ENCODE peak calls at places on chromosomes 16 and 17, in nine cellular contexts. One of them, this sample, is unnamed.

GRCh38 chr16:76235426-76235825 is 41.8 kb upstream of the CNTNAP4 start:
- DNase-seq in stimulated activated CD4-positive, alpha-beta T cell treated with anti-CD3 and anti-CD28 coated beads, Interleukin-4, amount 100 ng/mL, for 48 hours: no peak
- DNase-seq in NCI-H774: no peak
- DNase-seq in skeletal muscle cell: no peak
- DNase-seq in activated naive CD4-positive, alpha-beta T cell treated with Interleukin-2 at 50 U/mL for 16 hours: no peak
- DNase-seq in NCI-H1436: no peak
- DNase-seq in naive B cell: no peak
- DNase-seq in hippocampal formation: no peak
- DNase-seq in epithelial cell of prostate: no peak
- DNase-seq in this sample: no peak

GRCh38 chr17:28978565-28978964 is 27.2 kb upstream of the PHF12 start:
- DNase-seq in stimulated activated CD4-positive, alpha-beta T cell treated with anti-CD3 and anti-CD28 coated beads, Interleukin-4, amount 100 ng/mL, for 48 hours: no peak
- DNase-seq in NCI-H774: no peak
- DNase-seq in skeletal muscle cell: no peak
- DNase-seq in activated naive CD4-positive, alpha-beta T cell treated with Interleukin-2 at 50 U/mL for 16 hours: no peak
- DNase-seq in NCI-H1436: no peak
- DNase-seq in naive B cell: no peak
- DNase-seq in hippocampal formation: no peak
- DNase-seq in epithelial cell of prostate: no peak
- DNase-seq in this sample: no peak

GRCh38 chr17:8701221-8701620 is 43.4 kb downstream of the CCDC42 start:
- DNase-seq in stimulated activated CD4-positive, alpha-beta T cell treated with anti-CD3 and anti-CD28 coated beads, Interleukin-4, amount 100 ng/mL, for 48 hours: no peak
- DNase-seq in NCI-H774: no peak
- DNase-seq in skeletal muscle cell: no peak
- DNase-seq in activated naive CD4-positive, alpha-beta T cell treated with Interleukin-2 at 50 U/mL for 16 hours: no peak
- DNase-seq in NCI-H1436: no peak
- DNase-seq in naive B cell: no peak
- DNase-seq in hippocampal formation: no peak
- DNase-seq in epithelial cell of prostate: no peak
- DNase-seq in this sample: no peak

GRCh38 chr17:63544467-63545301 is 5.6 kb upstream of the DCAF7 start:
- DNase-seq in stimulated activated CD4-positive, alpha-beta T cell treated with anti-CD3 and anti-CD28 coated beads, Interleukin-4, amount 100 ng/mL, for 48 hours: no peak
- DNase-seq in NCI-H774: no peak
- DNase-seq in skeletal muscle cell: no peak
- DNase-seq in activated naive CD4-positive, alpha-beta T cell treated with Interleukin-2 at 50 U/mL for 16 hours: no peak
- DNase-seq in NCI-H1436: no peak
- DNase-seq in naive B cell: no peak
- DNase-seq in hippocampal formation: no peak
- DNase-seq in epithelial cell of prostate: no peak
- DNase-seq in this sample: no peak

GRCh38 chr16:80527297-80527696 is 13.5 kb upstream of the DYNLRB2 start:
- DNase-seq in stimulated activated CD4-positive, alpha-beta T cell treated with anti-CD3 and anti-CD28 coated beads, Interleukin-4, amount 100 ng/mL, for 48 hours: peak
- DNase-seq in NCI-H774: no peak
- DNase-seq in skeletal muscle cell: no peak
- DNase-seq in activated naive CD4-positive, alpha-beta T cell treated with Interleukin-2 at 50 U/mL for 16 hours: peak
- DNase-seq in NCI-H1436: no peak
- DNase-seq in naive B cell: peak
- DNase-seq in hippocampal formation: no peak
- DNase-seq in epithelial cell of prostate: no peak
- DNase-seq in this sample: no peak

GRCh38 chr16:79008036-79008868 is 592.3 kb downstream of the MAF start:
- DNase-seq in stimulated activated CD4-positive, alpha-beta T cell treated with anti-CD3 and anti-CD28 coated beads, Interleukin-4, amount 100 ng/mL, for 48 hours: peak
- DNase-seq in NCI-H774: peak
- DNase-seq in skeletal muscle cell: no peak
- DNase-seq in activated naive CD4-positive, alpha-beta T cell treated with Interleukin-2 at 50 U/mL for 16 hours: peak
- DNase-seq in NCI-H1436: no peak
- DNase-seq in naive B cell: no peak
- DNase-seq in hippocampal formation: no peak
- DNase-seq in epithelial cell of prostate: no peak
- DNase-seq in this sample: no peak

GRCh38 chr17:77318491-77319210 is 177.9 kb downstream of the SEC14L1 start:
- DNase-seq in stimulated activated CD4-positive, alpha-beta T cell treated with anti-CD3 and anti-CD28 coated beads, Interleukin-4, amount 100 ng/mL, for 48 hours: no peak
- DNase-seq in NCI-H774: no peak
- DNase-seq in skeletal muscle cell: no peak
- DNase-seq in activated naive CD4-positive, alpha-beta T cell treated with Interleukin-2 at 50 U/mL for 16 hours: no peak
- DNase-seq in NCI-H1436: no peak
- DNase-seq in naive B cell: no peak
- DNase-seq in hippocampal formation: no peak
- DNase-seq in epithelial cell of prostate: no peak
- DNase-seq in this sample: no peak

GRCh38 chr17:80025140-80025539 is 10.5 kb downstream of the TBC1D16 start:
- DNase-seq in stimulated activated CD4-positive, alpha-beta T cell treated with anti-CD3 and anti-CD28 coated beads, Interleukin-4, amount 100 ng/mL, for 48 hours: no peak
- DNase-seq in NCI-H774: peak
- DNase-seq in skeletal muscle cell: no peak
- DNase-seq in activated naive CD4-positive, alpha-beta T cell treated with Interleukin-2 at 50 U/mL for 16 hours: no peak
- DNase-seq in NCI-H1436: no peak
- DNase-seq in naive B cell: no peak
- DNase-seq in hippocampal formation: no peak
- DNase-seq in epithelial cell of prostate: peak
- DNase-seq in this sample: no peak

GRCh38 chr17:39867891-39868553 is at the start of gene ZPBP2:
- DNase-seq in stimulated activated CD4-positive, alpha-beta T cell treated with anti-CD3 and anti-CD28 coated beads, Interleukin-4, amount 100 ng/mL, for 48 hours: peak
- DNase-seq in NCI-H774: no peak
- DNase-seq in skeletal muscle cell: no peak
- DNase-seq in activated naive CD4-positive, alpha-beta T cell treated with Interleukin-2 at 50 U/mL for 16 hours: peak
- DNase-seq in NCI-H1436: no peak
- DNase-seq in naive B cell: peak
- DNase-seq in hippocampal formation: no peak
- DNase-seq in epithelial cell of prostate: no peak
- DNase-seq in this sample: no peak

GRCh38 chr16:85355515-85355837 is 243.2 kb upstream of the CIBAR2 start:
- DNase-seq in stimulated activated CD4-positive, alpha-beta T cell treated with anti-CD3 and anti-CD28 coated beads, Interleukin-4, amount 100 ng/mL, for 48 hours: no peak
- DNase-seq in NCI-H774: no peak
- DNase-seq in skeletal muscle cell: no peak
- DNase-seq in activated naive CD4-positive, alpha-beta T cell treated with Interleukin-2 at 50 U/mL for 16 hours: no peak
- DNase-seq in NCI-H1436: no peak
- DNase-seq in naive B cell: no peak
- DNase-seq in hippocampal formation: no peak
- DNase-seq in epithelial cell of prostate: no peak
- DNase-seq in this sample: no peak

GRCh38 chr16:68335175-68335574 is 24.4 kb downstream of the PRMT7 start:
- DNase-seq in stimulated activated CD4-positive, alpha-beta T cell treated with anti-CD3 and anti-CD28 coated beads, Interleukin-4, amount 100 ng/mL, for 48 hours: no peak
- DNase-seq in NCI-H774: no peak
- DNase-seq in skeletal muscle cell: no peak
- DNase-seq in activated naive CD4-positive, alpha-beta T cell treated with Interleukin-2 at 50 U/mL for 16 hours: no peak
- DNase-seq in NCI-H1436: no peak
- DNase-seq in naive B cell: no peak
- DNase-seq in hippocampal formation: no peak
- DNase-seq in epithelial cell of prostate: no peak
- DNase-seq in this sample: no peak

GRCh38 chr16:375927-376816 is 5.6 kb downstream of the PGAP6 start:
- DNase-seq in stimulated activated CD4-positive, alpha-beta T cell treated with anti-CD3 and anti-CD28 coated beads, Interleukin-4, amount 100 ng/mL, for 48 hours: no peak
- DNase-seq in NCI-H774: no peak
- DNase-seq in skeletal muscle cell: no peak
- DNase-seq in activated naive CD4-positive, alpha-beta T cell treated with Interleukin-2 at 50 U/mL for 16 hours: no peak
- DNase-seq in NCI-H1436: no peak
- DNase-seq in naive B cell: no peak
- DNase-seq in hippocampal formation: no peak
- DNase-seq in epithelial cell of prostate: no peak
- DNase-seq in this sample: no peak

GRCh38 chr17:40467281-40467867 is 24.1 kb downstream of the IGFBP4 start:
- DNase-seq in stimulated activated CD4-positive, alpha-beta T cell treated with anti-CD3 and anti-CD28 coated beads, Interleukin-4, amount 100 ng/mL, for 48 hours: no peak
- DNase-seq in NCI-H774: no peak
- DNase-seq in skeletal muscle cell: no peak
- DNase-seq in activated naive CD4-positive, alpha-beta T cell treated with Interleukin-2 at 50 U/mL for 16 hours: no peak
- DNase-seq in NCI-H1436: no peak
- DNase-seq in naive B cell: no peak
- DNase-seq in hippocampal formation: no peak
- DNase-seq in epithelial cell of prostate: no peak
- DNase-seq in this sample: no peak

GRCh38 chr17:62718420-62718819 is 89.7 kb downstream of the MARCHF10 start:
- DNase-seq in stimulated activated CD4-positive, alpha-beta T cell treated with anti-CD3 and anti-CD28 coated beads, Interleukin-4, amount 100 ng/mL, for 48 hours: peak
- DNase-seq in NCI-H774: no peak
- DNase-seq in skeletal muscle cell: no peak
- DNase-seq in activated naive CD4-positive, alpha-beta T cell treated with Interleukin-2 at 50 U/mL for 16 hours: peak
- DNase-seq in NCI-H1436: no peak
- DNase-seq in naive B cell: no peak
- DNase-seq in hippocampal formation: no peak
- DNase-seq in epithelial cell of prostate: no peak
- DNase-seq in this sample: no peak

GRCh38 chr17:17493249-17493985 is 2.8 kb downstream of the RASD1 start:
- DNase-seq in stimulated activated CD4-positive, alpha-beta T cell treated with anti-CD3 and anti-CD28 coated beads, Interleukin-4, amount 100 ng/mL, for 48 hours: no peak
- DNase-seq in NCI-H774: no peak
- DNase-seq in skeletal muscle cell: no peak
- DNase-seq in activated naive CD4-positive, alpha-beta T cell treated with Interleukin-2 at 50 U/mL for 16 hours: no peak
- DNase-seq in NCI-H1436: no peak
- DNase-seq in naive B cell: no peak
- DNase-seq in hippocampal formation: no peak
- DNase-seq in epithelial cell of prostate: no peak
- DNase-seq in this sample: no peak

GRCh38 chr17:81650951-81651350 is 5.4 kb downstream of the PDE6G start:
- DNase-seq in stimulated activated CD4-positive, alpha-beta T cell treated with anti-CD3 and anti-CD28 coated beads, Interleukin-4, amount 100 ng/mL, for 48 hours: no peak
- DNase-seq in NCI-H774: no peak
- DNase-seq in skeletal muscle cell: no peak
- DNase-seq in activated naive CD4-positive, alpha-beta T cell treated with Interleukin-2 at 50 U/mL for 16 hours: no peak
- DNase-seq in NCI-H1436: no peak
- DNase-seq in naive B cell: no peak
- DNase-seq in hippocampal formation: no peak
- DNase-seq in epithelial cell of prostate: no peak
- DNase-seq in this sample: no peak

GRCh38 chr17:62963296-62963695 is 2.7 kb upstream of the TANC2 start:
- DNase-seq in stimulated activated CD4-positive, alpha-beta T cell treated with anti-CD3 and anti-CD28 coated beads, Interleukin-4, amount 100 ng/mL, for 48 hours: no peak
- DNase-seq in NCI-H774: no peak
- DNase-seq in skeletal muscle cell: peak
- DNase-seq in activated naive CD4-positive, alpha-beta T cell treated with Interleukin-2 at 50 U/mL for 16 hours: no peak
- DNase-seq in NCI-H1436: no peak
- DNase-seq in naive B cell: no peak
- DNase-seq in hippocampal formation: no peak
- DNase-seq in epithelial cell of prostate: peak
- DNase-seq in this sample: peak

GRCh38 chr16:10878644-10879498 is 1.9 kb downstream of the CIITA start:
- DNase-seq in stimulated activated CD4-positive, alpha-beta T cell treated with anti-CD3 and anti-CD28 coated beads, Interleukin-4, amount 100 ng/mL, for 48 hours: no peak
- DNase-seq in NCI-H774: no peak
- DNase-seq in skeletal muscle cell: no peak
- DNase-seq in activated naive CD4-positive, alpha-beta T cell treated with Interleukin-2 at 50 U/mL for 16 hours: peak
- DNase-seq in NCI-H1436: no peak
- DNase-seq in naive B cell: peak
- DNase-seq in hippocampal formation: no peak
- DNase-seq in epithelial cell of prostate: no peak
- DNase-seq in this sample: no peak

GRCh38 chr16:10466313-10466712 is 80.5 kb downstream of the ATF7IP2 start:
- DNase-seq in stimulated activated CD4-positive, alpha-beta T cell treated with anti-CD3 and anti-CD28 coated beads, Interleukin-4, amount 100 ng/mL, for 48 hours: no peak
- DNase-seq in NCI-H774: no peak
- DNase-seq in skeletal muscle cell: no peak
- DNase-seq in activated naive CD4-positive, alpha-beta T cell treated with Interleukin-2 at 50 U/mL for 16 hours: no peak
- DNase-seq in NCI-H1436: no peak
- DNase-seq in naive B cell: no peak
- DNase-seq in hippocampal formation: no peak
- DNase-seq in epithelial cell of prostate: no peak
- DNase-seq in this sample: no peak

GRCh38 chr17:61285483-61286320 is 113.9 kb upstream of the TBX2 start:
- DNase-seq in stimulated activated CD4-positive, alpha-beta T cell treated with anti-CD3 and anti-CD28 coated beads, Interleukin-4, amount 100 ng/mL, for 48 hours: peak
- DNase-seq in NCI-H774: no peak
- DNase-seq in skeletal muscle cell: peak
- DNase-seq in activated naive CD4-positive, alpha-beta T cell treated with Interleukin-2 at 50 U/mL for 16 hours: no peak
- DNase-seq in NCI-H1436: no peak
- DNase-seq in naive B cell: no peak
- DNase-seq in hippocampal formation: no peak
- DNase-seq in epithelial cell of prostate: peak
- DNase-seq in this sample: no peak

GRCh38 chr16:30972872-30973271 is 12.1 kb upstream of the HSD3B7 start:
- DNase-seq in stimulated activated CD4-positive, alpha-beta T cell treated with anti-CD3 and anti-CD28 coated beads, Interleukin-4, amount 100 ng/mL, for 48 hours: no peak
- DNase-seq in NCI-H774: no peak
- DNase-seq in skeletal muscle cell: no peak
- DNase-seq in activated naive CD4-positive, alpha-beta T cell treated with Interleukin-2 at 50 U/mL for 16 hours: no peak
- DNase-seq in NCI-H1436: no peak
- DNase-seq in naive B cell: no peak
- DNase-seq in hippocampal formation: no peak
- DNase-seq in epithelial cell of prostate: no peak
- DNase-seq in this sample: no peak

GRCh38 chr17:60135951-60136666 is 13.7 kb upstream of the CA4 start:
- DNase-seq in stimulated activated CD4-positive, alpha-beta T cell treated with anti-CD3 and anti-CD28 coated beads, Interleukin-4, amount 100 ng/mL, for 48 hours: no peak
- DNase-seq in NCI-H774: no peak
- DNase-seq in skeletal muscle cell: no peak
- DNase-seq in activated naive CD4-positive, alpha-beta T cell treated with Interleukin-2 at 50 U/mL for 16 hours: no peak
- DNase-seq in NCI-H1436: no peak
- DNase-seq in naive B cell: no peak
- DNase-seq in hippocampal formation: no peak
- DNase-seq in epithelial cell of prostate: no peak
- DNase-seq in this sample: no peak

GRCh38 chr17:27520571-27521185 is 64.4 kb downstream of the KSR1 start:
- DNase-seq in stimulated activated CD4-positive, alpha-beta T cell treated with anti-CD3 and anti-CD28 coated beads, Interleukin-4, amount 100 ng/mL, for 48 hours: no peak
- DNase-seq in NCI-H774: no peak
- DNase-seq in skeletal muscle cell: no peak
- DNase-seq in activated naive CD4-positive, alpha-beta T cell treated with Interleukin-2 at 50 U/mL for 16 hours: no peak
- DNase-seq in NCI-H1436: no peak
- DNase-seq in naive B cell: no peak
- DNase-seq in hippocampal formation: peak
- DNase-seq in epithelial cell of prostate: no peak
- DNase-seq in this sample: no peak

GRCh38 chr16:57263585-57264351 is 18.7 kb downstream of the ARL2BP start:
- DNase-seq in stimulated activated CD4-positive, alpha-beta T cell treated with anti-CD3 and anti-CD28 coated beads, Interleukin-4, amount 100 ng/mL, for 48 hours: no peak
- DNase-seq in NCI-H774: no peak
- DNase-seq in skeletal muscle cell: no peak
- DNase-seq in activated naive CD4-positive, alpha-beta T cell treated with Interleukin-2 at 50 U/mL for 16 hours: no peak
- DNase-seq in NCI-H1436: no peak
- DNase-seq in naive B cell: no peak
- DNase-seq in hippocampal formation: no peak
- DNase-seq in epithelial cell of prostate: no peak
- DNase-seq in this sample: no peak

GRCh38 chr17:62994931-62995330 is 28.9 kb downstream of the TANC2 start:
- DNase-seq in stimulated activated CD4-positive, alpha-beta T cell treated with anti-CD3 and anti-CD28 coated beads, Interleukin-4, amount 100 ng/mL, for 48 hours: no peak
- DNase-seq in NCI-H774: no peak
- DNase-seq in skeletal muscle cell: no peak
- DNase-seq in activated naive CD4-positive, alpha-beta T cell treated with Interleukin-2 at 50 U/mL for 16 hours: no peak
- DNase-seq in NCI-H1436: no peak
- DNase-seq in naive B cell: no peak
- DNase-seq in hippocampal formation: no peak
- DNase-seq in epithelial cell of prostate: no peak
- DNase-seq in this sample: no peak

GRCh38 chr16:64305663-64306062 is 816.2 kb downstream of the CDH11 start:
- DNase-seq in stimulated activated CD4-positive, alpha-beta T cell treated with anti-CD3 and anti-CD28 coated beads, Interleukin-4, amount 100 ng/mL, for 48 hours: no peak
- DNase-seq in NCI-H774: no peak
- DNase-seq in skeletal muscle cell: no peak
- DNase-seq in activated naive CD4-positive, alpha-beta T cell treated with Interleukin-2 at 50 U/mL for 16 hours: no peak
- DNase-seq in NCI-H1436: no peak
- DNase-seq in naive B cell: no peak
- DNase-seq in hippocampal formation: no peak
- DNase-seq in epithelial cell of prostate: no peak
- DNase-seq in this sample: no peak

GRCh38 chr16:28009586-28010373 is 53.7 kb downstream of the GSG1L start:
- DNase-seq in stimulated activated CD4-positive, alpha-beta T cell treated with anti-CD3 and anti-CD28 coated beads, Interleukin-4, amount 100 ng/mL, for 48 hours: no peak
- DNase-seq in NCI-H774: no peak
- DNase-seq in skeletal muscle cell: no peak
- DNase-seq in activated naive CD4-positive, alpha-beta T cell treated with Interleukin-2 at 50 U/mL for 16 hours: no peak
- DNase-seq in NCI-H1436: no peak
- DNase-seq in naive B cell: no peak
- DNase-seq in hippocampal formation: no peak
- DNase-seq in epithelial cell of prostate: no peak
- DNase-seq in this sample: no peak

GRCh38 chr17:17959520-17960361 is 12.5 kb downstream of the TOM1L2 start:
- DNase-seq in stimulated activated CD4-positive, alpha-beta T cell treated with anti-CD3 and anti-CD28 coated beads, Interleukin-4, amount 100 ng/mL, for 48 hours: peak
- DNase-seq in NCI-H774: no peak
- DNase-seq in skeletal muscle cell: no peak
- DNase-seq in activated naive CD4-positive, alpha-beta T cell treated with Interleukin-2 at 50 U/mL for 16 hours: peak
- DNase-seq in NCI-H1436: no peak
- DNase-seq in naive B cell: no peak
- DNase-seq in hippocampal formation: no peak
- DNase-seq in epithelial cell of prostate: no peak
- DNase-seq in this sample: no peak